ENCODE peak calls at places on chromosomes 12 and 14, in nine cellular contexts. R is H7, S is CD14-positive monocyte, O is ovary, J is skeletal muscle cell, X is NCI-H2107, B is NCI-H774, V is NCI-H748 treated with DMSO at 0.1 percent for 48 hours, N is NAMALWA. I is an unnamed sample.
A peak's percentile ranks its signal among the peaks of the same experiment; 100 is the strongest.

GRCh38 chr12:981176-981828 is 9.7 kb upstream of the ERC1 start:
- DNase-seq in N (no peak), J (no peak), B (no peak), O (no peak), V (no peak), X (no peak), R (no peak), S (no peak), I (no peak)

GRCh38 chr14:74207943-74208342 is 31.3 kb upstream of the VSX2 start:
- DNase-seq in V (no peak), O (no peak), X (no peak), N (peak; percentile 25), S (no peak), J (no peak), R (peak; percentile 76), B (no peak), I (no peak)

GRCh38 chr12:110564471-110564991 is 18.6 kb downstream of the PPTC7 start:
- DNase-seq in X (no peak), R (no peak), S (no peak), J (no peak), O (no peak), B (no peak), N (no peak), V (no peak), I (no peak)

GRCh38 chr12:1882850-1883470 is 35.5 kb downstream of the CACNA2D4 start:
- DNase-seq in R (peak; percentile 16), X (no peak), S (no peak), N (no peak), O (no peak), V (no peak), J (no peak), B (no peak), I (no peak)

GRCh38 chr12:122437656-122438121 is 15.2 kb upstream of the CLIP1 start:
- DNase-seq in B (no peak), O (peak; percentile 60), V (no peak), R (no peak), J (no peak), S (no peak), X (no peak), N (no peak), I (no peak)

GRCh38 chr14:99252443-99252939 is 19.5 kb downstream of the BCL11B start:
- DNase-seq in V (no peak), S (no peak), J (no peak), O (no peak), X (no peak), N (no peak), B (no peak), R (no peak), I (no peak)

GRCh38 chr12:17192721-17193120 is 586.8 kb upstream of the LMO3 start:
- DNase-seq in R (no peak), X (no peak), B (no peak), V (no peak), O (no peak), J (no peak), N (no peak), S (no peak), I (no peak)

GRCh38 chr12:113700943-113701342 is 229.3 kb upstream of the LHX5 start:
- DNase-seq in V (no peak), X (no peak), J (peak; percentile 18), S (no peak), O (no peak), R (peak; percentile 40), B (no peak), N (no peak), I (no peak)

GRCh38 chr14:23910081-23910875 is 43.3 kb upstream of the DHRS4 start:
- DNase-seq in R (peak; percentile 86), O (no peak), X (peak; percentile 52), V (peak; percentile 18), B (no peak), S (no peak), N (peak; percentile 35), J (no peak), I (peak; percentile 16)

GRCh38 chr12:3303410-3304136 is 187.4 kb upstream of the PRMT8 start:
- DNase-seq in N (no peak), X (peak; percentile 84), J (no peak), V (peak; percentile 41), R (peak; percentile 86), S (no peak), B (peak; percentile 74), O (no peak), I (peak; percentile 68)